ENCODE peak calls at places on chromosomes 1 and 21, in ten cellular contexts. Y is mesendoderm; S is neuronal stem cell; C is HCT116; Z is fibroblast of lung; R is CD4-positive, CD25-positive, alpha-beta regulatory T cell; X is right atrium auricular region; P is pancreas; I is esophagus squamous epithelium; W is CD8-positive, alpha-beta T cell. N is an unnamed sample.

GRCh38 chr1:186295980-186296379 is 79.1 kb downstream of the TPR start:
- DNase-seq in Y (no peak), S (no peak), C (no peak), Z (peak; percentile 65), R (no peak), X (no peak), P (no peak), I (no peak), W (no peak), N (no peak)

GRCh38 chr1:77459881-77460280 is 178.1 kb downstream of the AK5 start:
- DNase-seq in Y (no peak), S (no peak), C (no peak), Z (no peak), R (no peak), X (no peak), P (no peak), I (no peak), W (no peak), N (peak; percentile 36)

GRCh38 chr1:23801338-23801748 is 789 bp upstream of the GALE start:
- DNase-seq in Y (no peak), S (no peak), C (no peak), Z (no peak), R (no peak), X (no peak), P (peak; percentile 54), I (no peak), W (no peak), N (no peak)

GRCh38 chr1:221983444-221983843 is 241.6 kb upstream of the DUSP10 start:
- DNase-seq in Y (no peak), S (no peak), C (no peak), Z (no peak), R (no peak), X (no peak), P (no peak), I (no peak), W (no peak), N (no peak)

GRCh38 chr1:245765241-245766000 is 610.6 kb downstream of the KIF26B start:
- DNase-seq in Y (no peak), S (no peak), C (no peak), Z (peak; percentile 82), R (no peak), X (no peak), P (no peak), I (no peak), W (no peak), N (peak; percentile 60)

GRCh38 chr1:153633747-153634665 is at the start of gene CHTOP:
- DNase-seq in Y (peak; percentile 99), S (peak; percentile 98), C (peak; percentile 98), Z (peak; percentile 99), R (peak; percentile 97), X (peak; percentile 99), P (peak; percentile 97), I (peak; percentile 90), W (peak; percentile 94), N (peak; percentile 98)

GRCh38 chr21:21907271-21907670 is 909.1 kb downstream of the NCAM2 start:
- DNase-seq in Y (no peak), S (no peak), C (no peak), Z (no peak), R (no peak), X (no peak), P (no peak), I (no peak), W (no peak), N (no peak)

GRCh38 chr1:94296018-94296417 is 58.6 kb upstream of the ARHGAP29 start:
- DNase-seq in Y (no peak), S (no peak), C (no peak), Z (peak; percentile 78), R (no peak), X (no peak), P (no peak), I (no peak), W (no peak), N (peak; percentile 80)

GRCh38 chr1:4515727-4516289 is 138.6 kb upstream of the AJAP1 start:
- DNase-seq in Y (no peak), S (no peak), C (no peak), Z (no peak), R (no peak), X (no peak), P (no peak), I (no peak), W (no peak), N (no peak)

GRCh38 chr1:221011145-221011544 is 131.9 kb downstream of the HLX start:
- DNase-seq in Y (no peak), S (no peak), C (no peak), Z (no peak), R (no peak), X (no peak), P (no peak), I (no peak), W (no peak), N (no peak)

GRCh38 chr1:186680031-186681012 is at the start of gene PTGS2:
- DNase-seq in Y (peak; percentile 96), S (peak; percentile 56), C (peak; percentile 84), Z (peak; percentile 90), R (no peak), X (peak; percentile 91), P (peak; percentile 58), I (no peak), W (no peak), N (peak; percentile 55)

GRCh38 chr1:223647249-223647648 is 18.3 kb downstream of the CAPN8 start:
- DNase-seq in Y (no peak), S (no peak), C (no peak), Z (no peak), R (no peak), X (no peak), P (no peak), I (no peak), W (no peak), N (no peak)

GRCh38 chr1:223653015-223653414 is 12.5 kb downstream of the CAPN8 start:
- DNase-seq in Y (no peak), S (no peak), C (no peak), Z (no peak), R (no peak), X (no peak), P (no peak), I (no peak), W (no peak), N (no peak)

GRCh38 chr1:223649222-223649621 is 16.3 kb downstream of the CAPN8 start:
- DNase-seq in Y (no peak), S (no peak), C (no peak), Z (no peak), R (no peak), X (no peak), P (no peak), I (no peak), W (no peak), N (no peak)

GRCh38 chr1:223652436-223652901 is 13.0 kb downstream of the CAPN8 start:
- DNase-seq in Y (peak; percentile 26), S (peak; percentile 8), C (no peak), Z (no peak), R (no peak), X (no peak), P (no peak), I (no peak), W (no peak), N (no peak)

GRCh38 chr1:223650465-223650864 is 15.0 kb downstream of the CAPN8 start:
- DNase-seq in Y (no peak), S (no peak), C (no peak), Z (no peak), R (no peak), X (no peak), P (no peak), I (no peak), W (no peak), N (no peak)
- H3K27ac ChIP-seq in Y (no peak overlapping the region), S (no peak overlapping the region), C (no peak overlapping the region), Z (no peak overlapping the region), R (no peak overlapping the region), X (no peak overlapping the region), P (no peak overlapping the region), I (no peak overlapping the region), W (no peak overlapping the region), N (no peak overlapping the region)

GRCh38 chr21:38819719-38820147 is 14.0 kb downstream of the ETS2 start:
- DNase-seq in Y (no peak), S (no peak), C (peak; percentile 53), Z (peak; percentile 56), R (no peak), X (no peak), P (no peak), I (no peak), W (no peak), N (peak; percentile 94)
- H3K4me1 ChIP-seq in Y (peaks cover 1% of the 10 kb centered on the region), S (no peaks in the 10 kb centered on the region), C (peaks cover 37% of the 10 kb centered on the region), Z (peaks cover 37% of the 10 kb centered on the region), R (no peaks in the 10 kb centered on the region), X (peaks cover 25% of the 10 kb centered on the region), P (no peaks in the 10 kb centered on the region), I (peaks cover 93% of the 10 kb centered on the region), W (no peaks in the 10 kb centered on the region), N (peaks cover 80% of the 10 kb centered on the region)

GRCh38 chr1:198620951-198621824 is 17.7 kb upstream of the PTPRC start:
- DNase-seq in Y (no peak), S (no peak), C (no peak), Z (no peak), R (peak; percentile 71), X (no peak), P (no peak), I (no peak), W (peak; percentile 74), N (no peak)
- H3K4me3 ChIP-seq in Y (no peak overlapping the region), S (no peak overlapping the region), C (no peak overlapping the region), Z (no peak overlapping the region), R (peak overlapping the region; percentile 74), X (no peak overlapping the region), P (no peak overlapping the region), I (no peak overlapping the region), W (peak overlapping the region; percentile 38), N (no peak overlapping the region)

GRCh38 chr1:12654657-12655056 is 10.8 kb downstream of the AADACL4 start:
- DNase-seq in Y (no peak), S (no peak), C (no peak), Z (no peak), R (no peak), X (no peak), P (no peak), I (no peak), W (no peak), N (no peak)

GRCh38 chr1:12644829-12645228 is 944 bp downstream of the AADACL4 start:
- DNase-seq in Y (no peak), S (no peak), C (no peak), Z (no peak), R (no peak), X (no peak), P (no peak), I (no peak), W (no peak), N (no peak)

GRCh38 chr1:12648741-12649140 is 4.9 kb downstream of the AADACL4 start:
- DNase-seq in Y (no peak), S (no peak), C (no peak), Z (no peak), R (no peak), X (no peak), P (no peak), I (no peak), W (no peak), N (no peak)

GRCh38 chr1:12654004-12654567 is 10.2 kb downstream of the AADACL4 start:
- DNase-seq in Y (no peak), S (no peak), C (no peak), Z (peak; percentile 19), R (no peak), X (no peak), P (no peak), I (no peak), W (no peak), N (no peak)

DNA sequence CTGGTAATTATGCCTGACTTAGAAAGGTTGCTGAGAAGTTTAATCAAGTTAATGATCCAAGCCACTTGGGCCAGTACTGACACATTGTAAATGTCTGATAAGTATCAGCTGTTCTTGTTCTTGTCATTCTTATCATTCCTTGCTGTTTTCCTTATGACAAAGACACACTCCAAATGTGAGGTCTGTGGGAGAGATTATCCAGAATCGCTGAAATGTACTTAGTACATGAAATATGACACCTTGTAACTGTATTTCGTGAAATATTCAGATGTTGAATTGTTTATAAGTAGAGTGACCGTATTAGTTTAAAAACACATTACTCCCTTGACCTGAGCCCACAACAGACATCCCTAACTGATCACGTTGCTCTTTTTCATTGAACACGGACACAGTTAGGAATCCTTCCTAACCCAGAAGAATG is 6.1 kb downstream of the AADACL4 start:
- DNase-seq in Y (no peak), S (no peak), C (no peak), Z (peak; percentile 79), R (no peak), X (no peak), P (no peak), I (no peak), W (no peak), N (no peak)
- H3K27ac ChIP-seq in Y (no peak overlapping the region), S (no peak overlapping the region), C (no peak overlapping the region), Z (no peak overlapping the region), R (no peak overlapping the region), X (no peak overlapping the region), P (no peak overlapping the region), I (no peak overlapping the region), W (no peak overlapping the region), N (no peak overlapping the region)